ENCODE peak calls at places on chromosomes 4 and X, in nine cellular contexts. O is foreskin fibroblast, M is sigmoid colon, G is kidney glomerular epithelial cell, J is NCI-H446 treated with DMSO at 0.1 percent for 48 hours, A is RPMI7951, C is sciatic nerve, R is omental fat pad, W is OCI-LY7. U is an unnamed sample.

GRCh38 chr4:145484240-145484846 is 2.7 kb downstream of the SMAD1 start:
- DNase-seq in R (no peak), W (no peak), O (no peak), G (no peak), A (no peak), C (no peak), M (no peak), J (no peak), U (no peak)

GRCh38 chr4:143186202-143186601 is 1.5 kb downstream of the USP38 start:
- DNase-seq in A (peak; percentile 3), G (peak; percentile 13), W (no peak), O (no peak), C (no peak), J (no peak), R (no peak), M (no peak), U (no peak)

GRCh38 chr4:39181905-39182638 is at the start of gene WDR19:
- DNase-seq in O (peak; percentile 99), W (peak; percentile 100), M (peak; percentile 99), C (peak; percentile 99), J (peak; percentile 96), A (peak; percentile 99), R (peak; percentile 88), G (peak; percentile 96), U (peak; percentile 99)

GRCh38 chr4:100489316-100489715 is 28.5 kb downstream of the EMCN start:
- DNase-seq in R (no peak), A (no peak), J (no peak), M (no peak), W (no peak), G (no peak), O (no peak), C (no peak), U (no peak)

GRCh38 chr4:70190579-70190978 is 4.9 kb upstream of the ODAM start:
- DNase-seq in J (no peak), A (no peak), G (no peak), O (no peak), R (no peak), C (no peak), M (no peak), W (no peak), U (no peak)

GRCh38 chr4:33592701-33593100 is 2651.6 kb downstream of the ARAP2 start:
- DNase-seq in C (no peak), W (peak; percentile 1), O (no peak), R (no peak), G (no peak), A (no peak), M (no peak), J (no peak), U (no peak)

GRCh38 chr4:2827071-2827873 is 16.4 kb upstream of the ADD1 start:
- DNase-seq in J (no peak), R (no peak), W (no peak), G (no peak), C (peak; percentile 50), M (peak; percentile 58), A (no peak), O (no peak), U (no peak)

GRCh38 chr4:152106781-152107321 is 346.0 kb upstream of the GATB start:
- DNase-seq in J (no peak), M (no peak), C (no peak), O (no peak), G (no peak), R (no peak), W (no peak), A (peak; percentile 93), U (no peak)

GRCh38 chr4:39046243-39046642 is 14.0 kb upstream of the TMEM156 start:
- DNase-seq in A (peak; percentile 50), R (no peak), O (no peak), W (no peak), M (no peak), C (no peak), J (no peak), G (no peak), U (peak; percentile 62)

GRCh38 chr4:186244835-186245234 is 17.5 kb downstream of the KLKB1 start:
- DNase-seq in M (no peak), G (no peak), C (no peak), W (no peak), O (no peak), R (no peak), A (no peak), J (no peak), U (no peak)

GRCh38 chr4:121154103-121154515 is 10.0 kb downstream of the TNIP3 start:
- DNase-seq in A (no peak), W (no peak), O (no peak), R (no peak), J (no peak), C (no peak), M (no peak), G (no peak), U (no peak)

GRCh38 chr4:155802573-155802972 is 43.8 kb downstream of the GUCY1B1 start:
- DNase-seq in G (no peak), O (no peak), M (peak; percentile 70), C (no peak), J (no peak), W (no peak), R (no peak), A (no peak), U (no peak)

GRCh38 chr4:79049840-79050520 is 110.7 kb upstream of the PAQR3 start:
- DNase-seq in A (peak; percentile 13), J (peak; percentile 60), G (no peak), W (no peak), M (peak; percentile 81), C (no peak), O (no peak), R (no peak), U (no peak)

GRCh38 chrX:122770581-122770980 is 413.5 kb upstream of the GRIA3 start:
- DNase-seq in A (peak; percentile 20), J (no peak), R (no peak), W (no peak), C (no peak), O (no peak), M (no peak), G (no peak), U (no peak)

GRCh38 chrX:84320023-84320422 is 132.0 kb upstream of the RPS6KA6 start:
- DNase-seq in A (no peak), W (no peak), G (no peak), M (no peak), J (no peak), R (no peak), O (no peak), C (no peak), U (no peak)

GRCh38 chr4:94306713-94307112 is 35.9 kb downstream of the HPGDS start:
- DNase-seq in J (no peak), W (no peak), A (no peak), G (no peak), O (no peak), C (no peak), M (no peak), R (no peak), U (no peak)

GRCh38 chrX:109632906-109633504 is 8.0 kb upstream of the KCNE5 start:
- DNase-seq in A (peak; percentile 2), R (no peak), G (no peak), J (no peak), W (peak; percentile 6), M (no peak), C (no peak), O (peak; percentile 10), U (no peak)

GRCh38 chr4:114034189-114034588 is 54.7 kb upstream of the ARSJ start:
- DNase-seq in J (no peak), C (no peak), G (no peak), O (no peak), M (no peak), R (no peak), A (no peak), W (no peak), U (no peak)

GRCh38 chrX:23626651-23627050 is 40.6 kb upstream of the PRDX4 start:
- DNase-seq in M (no peak), C (no peak), O (no peak), A (no peak), W (no peak), R (no peak), G (no peak), J (no peak), U (no peak)

GRCh38 chr4:80362578-80363181 is 27.1 kb downstream of the CFAP299 start:
- DNase-seq in G (peak; percentile 51), A (peak; percentile 20), M (no peak), J (peak; percentile 1), O (peak; percentile 13), C (no peak), R (no peak), W (peak; percentile 86), U (peak; percentile 27)

GRCh38 chrX:112779139-112779538 is 61.5 kb downstream of the AMOT start:
- DNase-seq in A (no peak), G (no peak), R (no peak), J (no peak), O (no peak), W (no peak), M (no peak), C (no peak), U (no peak)

GRCh38 chrX:88355252-88355651 is 391.8 kb upstream of the CPXCR1 start:
- DNase-seq in G (no peak), J (no peak), C (no peak), W (no peak), O (no peak), R (no peak), M (no peak), A (no peak), U (no peak)

GRCh38 chr4:7431696-7432530 is 2.8 kb downstream of the PSAPL1 start:
- DNase-seq in W (no peak), A (no peak), G (no peak), R (no peak), C (no peak), O (no peak), M (peak; percentile 52), J (no peak), U (no peak)

GRCh38 chrX:39532761-39533160 is 565.0 kb downstream of the BCOR start:
- DNase-seq in C (no peak), M (no peak), A (no peak), O (no peak), R (no peak), W (no peak), G (no peak), J (no peak), U (no peak)

GRCh38 chrX:18883961-18884765 is 99.8 kb downstream of the PHKA2 start:
- DNase-seq in C (no peak), J (no peak), R (no peak), A (no peak), M (no peak), W (no peak), O (no peak), G (no peak), U (no peak)

GRCh38 chrX:143536176-143536575 is 18.9 kb upstream of the SPANXN3 start:
- DNase-seq in A (no peak), C (no peak), O (no peak), R (no peak), G (no peak), W (no peak), J (no peak), M (no peak), U (no peak)

GRCh38 chrX:48508400-48509244 is at the start of gene PORCN:
- DNase-seq in W (peak; percentile 81), A (peak; percentile 80), G (no peak), O (peak; percentile 62), R (no peak), J (no peak), M (peak; percentile 91), C (peak; percentile 90), U (peak; percentile 66)